ENCODE peak calls at places on chromosome 9, in six cellular contexts. G is AG10803, Q is PC-9, M is neural progenitor cell, E is cardiac fibroblast, K is bronchial epithelial cell. F is an unnamed sample.

GRCh38 chr9:107648153-107648716 is 158.7 kb upstream of the KLF4 start:
- DNase-seq in G (peak), K (no peak), M (no peak), Q (no peak), E (no peak), F (peak)

GRCh38 chr9:26181836-26182235 is 503.6 kb upstream of the TUSC1 start:
- DNase-seq in Q (peak), G (no peak), M (no peak), K (no peak), E (no peak), F (no peak)

GRCh38 chr9:78438765-78439164 is 141.8 kb downstream of the PSAT1 start:
- DNase-seq in M (peak), E (no peak), G (no peak), K (no peak), Q (no peak), F (no peak)

GRCh38 chr9:88400021-88400420 is 11.8 kb downstream of the SPIN1 start:
- DNase-seq in M (no peak), K (peak), G (peak), E (peak), Q (peak), F (peak)

GRCh38 chr9:115845648-115846312 is 307.8 kb upstream of the PAPPA start:
- DNase-seq in K (peak), G (peak), E (peak), Q (peak), M (no peak), F (peak)

GRCh38 chr9:70406446-70406862 is 8.0 kb downstream of the KLF9 start:
- DNase-seq in G (peak), M (peak), E (peak), K (no peak), Q (no peak), F (peak)

GRCh38 chr9:35831040-35831439 is 2.0 kb downstream of the TMEM8B start:
- DNase-seq in Q (no peak), E (no peak), G (no peak), K (no peak), M (no peak), F (no peak)

GRCh38 chr9:80560976-80561375 is 989.2 kb downstream of the TLE4 start:
- DNase-seq in E (no peak), G (no peak), Q (no peak), K (peak), M (no peak), F (no peak)

GRCh38 chr9:135073081-135073740 is 14.3 kb upstream of the OLFM1 start:
- DNase-seq in Q (no peak), M (no peak), G (no peak), K (no peak), E (no peak), F (no peak)

GRCh38 chr9:114824130-114824529 is 18.3 kb upstream of the TNFSF15 start:
- DNase-seq in G (peak), E (peak), K (no peak), M (no peak), Q (no peak), F (peak)

GRCh38 chr9:87640385-87640795 is 85.5 kb upstream of the CTSL start:
- DNase-seq in Q (peak), G (peak), K (no peak), M (no peak), E (peak), F (peak)

GRCh38 chr9:123111977-123112869 is 78.8 kb downstream of the GPR21 start:
- DNase-seq in K (peak), Q (no peak), G (no peak), E (peak), M (peak), F (no peak)

GRCh38 chr9:121331992-121332685 is 37.9 kb downstream of the STOM start:
- DNase-seq in E (peak), G (peak), K (no peak), M (no peak), Q (no peak), F (no peak)

GRCh38 chr9:92761686-92762085 is 2.9 kb downstream of the BICD2 start:
- DNase-seq in K (no peak), M (no peak), E (no peak), G (no peak), Q (no peak), F (no peak)

GRCh38 chr9:135246248-135247173 is 159.0 kb downstream of the OLFM1 start:
- DNase-seq in K (no peak), M (no peak), G (no peak), Q (no peak), E (no peak), F (no peak)

GRCh38 chr9:112777914-112778313 is 27.4 kb downstream of the SNX30 start:
- DNase-seq in Q (no peak), K (peak), M (no peak), E (no peak), G (peak), F (no peak)

GRCh38 chr9:111743275-111743674 is 51.5 kb downstream of the SHOC1 start:
- DNase-seq in K (peak), M (no peak), G (peak), Q (peak), E (peak), F (peak)

GRCh38 chr9:135215571-135216161 is 128.2 kb downstream of the OLFM1 start:
- DNase-seq in K (no peak), G (no peak), Q (no peak), E (peak), M (no peak), F (no peak)

GRCh38 chr9:3343671-3344070 is 182.1 kb downstream of the RFX3 start:
- DNase-seq in G (no peak), E (no peak), K (no peak), Q (no peak), M (no peak), F (no peak)

GRCh38 chr9:36991516-36992134 is 42.4 kb downstream of the PAX5 start:
- DNase-seq in K (peak), G (no peak), Q (peak), E (peak), M (peak), F (peak)

GRCh38 chr9:84857224-84857623 is 187.7 kb downstream of the NTRK2 start:
- DNase-seq in E (peak), G (peak), K (no peak), Q (no peak), M (no peak), F (no peak)

GRCh38 chr9:115127191-115127817 is 9.3 kb upstream of the TNC start:
- DNase-seq in Q (no peak), M (no peak), G (peak), K (peak), E (no peak), F (peak)

GRCh38 chr9:132154925-132155324 is 6.9 kb upstream of the NTNG2 start:
- DNase-seq in Q (no peak), G (no peak), E (no peak), K (no peak), M (no peak), F (no peak)

GRCh38 chr9:92763721-92764380 is 782 bp downstream of the BICD2 start:
- DNase-seq in G (no peak), Q (peak), M (peak), E (no peak), K (no peak), F (no peak)

GRCh38 chr9:86604741-86605140 is 250.5 kb upstream of the TUT7 start:
- DNase-seq in M (no peak), K (no peak), G (peak), Q (no peak), E (no peak), F (peak)

GRCh38 chr9:79944991-79945390 is 373.2 kb downstream of the TLE4 start:
- DNase-seq in Q (no peak), E (no peak), G (no peak), K (no peak), M (no peak), F (no peak)

GRCh38 chr9:132006657-132007370 is 72.9 kb downstream of the MED27 start:
- DNase-seq in E (peak), K (peak), G (peak), M (no peak), Q (no peak), F (peak)

GRCh38 chr9:133839822-133840329 is 101.7 kb upstream of the SARDH start:
- DNase-seq in Q (no peak), K (no peak), G (peak), E (peak), M (peak), F (no peak)
- H3K4me3 ChIP-seq in Q (no peak), K (no peak), G (no peak), E (no peak), M (no peak), F (no peak)

GRCh38 chr9:133788819-133789733 is 50.9 kb upstream of the SARDH start:
- DNase-seq in M (no peak), K (no peak), G (no peak), E (no peak), Q (no peak), F (no peak)
- TF ChIP-seq CTCF in M (no peak), K (no peak), G (no peak), E (no peak), Q (no peak), F (no peak)

DNA sequence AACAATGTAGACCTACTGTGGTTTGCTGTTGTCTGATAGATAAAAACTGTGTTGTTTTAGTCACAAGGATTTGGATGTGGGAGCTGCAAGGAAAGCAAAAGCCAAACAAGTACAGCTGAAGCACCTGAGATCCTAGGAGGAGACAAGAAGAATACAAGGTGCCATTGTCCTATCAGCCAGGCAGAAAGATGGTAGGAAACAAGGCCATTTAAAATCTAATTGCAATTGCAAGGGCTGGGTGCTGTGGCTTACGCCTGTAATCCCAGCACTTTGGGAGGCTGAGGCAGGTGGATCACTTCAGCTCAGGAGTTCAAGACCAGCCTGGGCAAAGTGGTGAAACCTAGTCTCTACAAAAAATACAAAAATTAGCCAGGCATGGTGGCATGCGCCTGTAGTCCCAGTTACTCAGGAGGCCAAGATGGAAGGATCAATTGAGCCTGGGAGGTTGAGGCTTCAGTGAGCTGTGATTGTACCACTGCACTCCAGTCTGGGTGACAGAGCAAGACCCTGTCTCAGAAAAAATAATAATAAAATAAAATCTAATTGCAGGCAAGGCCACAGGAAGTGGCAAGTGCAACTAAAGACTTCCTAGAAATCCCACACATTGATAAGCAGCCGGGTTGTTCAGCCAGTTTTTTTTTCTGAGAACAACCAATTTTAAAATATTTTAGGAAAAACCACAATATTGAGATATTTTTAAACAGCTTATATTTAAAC is 22.6 kb downstream of the DOCK8 start:
- DNase-seq in G (no peak), M (no peak), E (no peak), K (no peak), Q (no peak), F (no peak)
- H3K4me3 ChIP-seq in G (no peak), M (no peak), E (no peak), K (no peak), Q (no peak), F (no peak)

GRCh38 chr9:19371942-19372341 is 8.1 kb downstream of the RPS6 start:
- DNase-seq in E (no peak), Q (no peak), M (no peak), K (peak), G (no peak), F (no peak)
- TF ChIP-seq CTCF in E (no peak), Q (no peak), M (no peak), K (no peak), G (peak), F (no peak)

GRCh38 chr9:126614455-126615248 is 924 bp downstream of the LMX1B start:
- DNase-seq in E (no peak), M (no peak), K (no peak), G (no peak), Q (no peak), F (no peak)

GRCh38 chr9:126615251-126615790 is 1.6 kb downstream of the LMX1B start:
- DNase-seq in E (peak), K (peak), G (peak), M (peak), Q (no peak), F (no peak)

GRCh38 chr9:126616521-126616976 is 2.8 kb downstream of the LMX1B start:
- DNase-seq in E (no peak), G (no peak), K (no peak), Q (no peak), M (no peak), F (no peak)

GRCh38 chr9:126617003-126617739 is 3.4 kb downstream of the LMX1B start:
- DNase-seq in K (no peak), E (no peak), Q (no peak), G (no peak), M (no peak), F (no peak)

GRCh38 chr9:126615791-126616447 is 2.2 kb downstream of the LMX1B start:
- DNase-seq in M (peak), K (no peak), Q (no peak), G (no peak), E (no peak), F (no peak)
- H3K4me3 ChIP-seq in M (peak), K (no peak), Q (no peak), G (no peak), E (no peak), F (no peak)

GRCh38 chr9:128092199-128092977 is 24.4 kb downstream of the SLC25A25 start:
- DNase-seq in K (no peak), E (no peak), Q (no peak), G (no peak), M (no peak), F (no peak)
- TF ChIP-seq CTCF in K (no peak), E (no peak), Q (no peak), G (no peak), M (no peak), F (no peak)

GRCh38 chr9:110257971-110258370 is 1.7 kb upstream of the TXN start:
- DNase-seq in M (no peak), G (no peak), E (no peak), K (no peak), Q (peak), F (no peak)
- H3K4me3 ChIP-seq in M (no peak), G (peak), E (peak), K (no peak), Q (peak), F (no peak)

DNA sequence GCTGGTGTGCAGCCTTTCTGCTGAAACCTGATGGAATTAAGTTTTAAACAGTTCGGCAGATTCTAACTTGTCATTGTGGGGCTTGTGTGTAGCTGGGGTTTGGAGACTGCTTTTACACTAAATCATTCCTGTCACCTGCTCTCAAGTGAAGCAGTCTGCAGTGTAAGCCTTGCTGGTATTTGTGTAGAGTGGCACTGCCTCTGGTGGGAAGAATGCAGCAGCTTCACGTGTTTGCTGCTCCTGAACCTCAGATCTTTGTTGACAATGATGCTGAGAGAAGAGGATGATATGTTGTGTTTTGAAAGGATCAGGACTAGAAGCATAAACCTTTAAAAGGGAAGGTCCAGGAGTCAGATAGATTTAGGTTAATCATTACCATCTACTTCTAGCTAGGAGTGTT is 88.1 kb downstream of the KDM4C start:
- DNase-seq in Q (no peak), E (peak), G (peak), M (peak), K (no peak), F (no peak)
- TF ChIP-seq CTCF in Q (peak), E (no peak), G (peak), M (peak), K (peak), F (peak)

DNA sequence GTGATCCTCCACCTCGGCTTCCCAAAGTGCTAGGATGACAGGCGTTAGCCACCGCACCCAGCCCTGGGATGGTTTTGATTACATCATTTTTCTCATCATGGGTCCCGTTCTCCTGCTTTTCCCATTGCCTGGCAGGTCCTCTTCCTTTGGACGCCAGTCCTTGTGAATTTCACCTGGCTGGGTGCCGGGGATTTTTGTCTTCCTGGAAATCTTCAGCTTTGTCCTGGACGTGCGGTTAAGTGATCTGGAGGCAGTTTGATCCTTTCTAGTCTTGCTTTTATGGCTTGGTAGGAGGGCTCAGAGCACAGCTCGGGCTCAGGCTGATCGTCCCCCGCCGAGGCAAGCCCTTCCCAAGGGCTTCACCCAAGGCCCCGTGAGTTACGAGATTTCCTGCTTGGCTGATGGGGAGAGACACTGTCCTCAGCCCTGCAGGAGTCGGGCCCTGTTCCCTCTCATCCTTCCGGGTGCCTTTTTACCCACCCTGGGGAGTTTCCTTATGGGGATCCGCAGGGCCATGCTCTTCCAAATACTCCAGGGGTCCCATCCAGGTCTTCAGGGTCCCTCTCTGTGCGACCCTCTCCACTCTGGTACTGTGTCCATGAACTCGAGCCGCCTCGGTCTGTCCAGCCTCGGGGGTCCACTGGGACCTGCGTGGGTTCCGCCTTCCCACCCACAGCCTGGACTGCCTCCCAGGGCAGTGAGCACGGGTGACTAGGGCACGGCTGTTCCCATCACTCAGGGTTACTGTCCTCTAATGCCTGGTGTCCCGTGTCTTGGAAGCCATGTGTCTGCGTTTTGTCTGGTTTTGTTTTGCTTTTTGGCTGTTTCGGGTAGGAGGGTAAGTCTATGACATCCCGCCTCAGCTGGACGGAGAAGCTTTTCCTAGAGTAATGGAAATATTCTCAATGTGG is 22.3 kb upstream of the EGFL7 start:
- DNase-seq in E (no peak), M (no peak), K (no peak), Q (no peak), G (no peak), F (no peak)
- H3K4me3 ChIP-seq in E (no peak), M (no peak), K (no peak), Q (no peak), G (no peak), F (no peak)